ENCODE peak calls at places on chromosomes 4 and X, in ten cellular contexts. M is HCT116, O is Peyer's patch, P is breast epithelium, G is tibial nerve, C is esophagus squamous epithelium, D is uterus, R is body of pancreas, X is heart left ventricle, A is H54. H is an unnamed sample.

GRCh38 chr4:78653655-78654054 is 102.1 kb downstream of the ANXA3 start:
- DNase-seq in P (no peak), D (no peak), M (no peak), R (no peak), O (no peak), X (no peak), G (no peak), C (no peak), A (no peak), H (no peak)

GRCh38 chrX:68867458-68868166 is 38.8 kb downstream of the EFNB1 start:
- DNase-seq in R (no peak), D (no peak), A (no peak), M (no peak), X (no peak), P (no peak), O (peak; percentile 62), C (no peak), G (no peak), H (peak; percentile 59)

GRCh38 chr4:30103455-30103854 is 616.7 kb upstream of the PCDH7 start:
- DNase-seq in M (no peak), X (no peak), O (no peak), C (no peak), G (no peak), D (no peak), A (no peak), R (no peak), P (no peak), H (no peak)

GRCh38 chr4:3369781-3370660 is 71.7 kb upstream of the HGFAC start:
- DNase-seq in C (no peak), P (no peak), M (no peak), O (no peak), D (peak; percentile 51), A (peak; percentile 57), R (peak; percentile 61), G (no peak), X (no peak), H (peak; percentile 49)

GRCh38 chr4:76473186-76473585 is 38.2 kb downstream of the SHROOM3 start:
- DNase-seq in A (no peak), P (no peak), O (no peak), M (no peak), C (no peak), G (no peak), X (no peak), D (no peak), R (no peak), H (no peak)

GRCh38 chr4:165605811-165606210 is 227.0 kb downstream of the CPE start:
- DNase-seq in R (no peak), O (no peak), A (no peak), M (no peak), C (no peak), D (no peak), G (no peak), P (no peak), X (no peak), H (no peak)

GRCh38 chr4:119299221-119300071 is 22.5 kb downstream of the FABP2 start:
- DNase-seq in R (no peak), G (no peak), C (no peak), P (no peak), X (no peak), O (no peak), M (no peak), D (no peak), A (no peak), H (no peak)

GRCh38 chr4:81003549-81004240 is 26.8 kb upstream of the BMP3 start:
- DNase-seq in G (no peak), P (no peak), X (no peak), M (no peak), A (no peak), D (no peak), R (no peak), O (no peak), C (no peak), H (no peak)

GRCh38 chr4:2408401-2408958 is 10.0 kb downstream of the ZFYVE28 start:
- DNase-seq in X (peak; percentile 58), D (no peak), C (no peak), M (no peak), A (peak; percentile 45), G (no peak), O (peak; percentile 61), P (no peak), R (no peak), H (no peak)

GRCh38 chr4:184345573-184345922 is 127.9 kb upstream of the ENPP6 start:
- DNase-seq in O (no peak), R (peak; percentile 61), P (no peak), X (peak; percentile 74), G (peak; percentile 21), D (no peak), A (no peak), M (no peak), C (no peak), H (peak; percentile 91)

GRCh38 chr4:184349283-184350039 is 124.9 kb downstream of the IRF2 start:
- DNase-seq in D (no peak), R (peak; percentile 60), M (no peak), X (no peak), O (peak; percentile 61), P (no peak), G (no peak), A (no peak), C (no peak), H (peak; percentile 64)

GRCh38 chr4:184348311-184349233 is 125.8 kb downstream of the IRF2 start:
- DNase-seq in A (no peak), G (no peak), D (peak; percentile 41), P (no peak), O (peak; percentile 81), R (peak; percentile 93), C (no peak), X (no peak), M (no peak), H (peak; percentile 95)

GRCh38 chr4:184344899-184345572 is 127.4 kb upstream of the ENPP6 start:
- DNase-seq in A (no peak), G (no peak), D (no peak), M (no peak), P (no peak), O (no peak), C (no peak), R (no peak), X (no peak), H (peak; percentile 73)

GRCh38 chr4:184347251-184348239 is 126.8 kb downstream of the IRF2 start:
- DNase-seq in P (peak; percentile 30), R (peak; percentile 85), M (no peak), G (peak; percentile 49), O (peak; percentile 58), A (no peak), C (no peak), X (peak; percentile 62), D (no peak), H (peak; percentile 77)
- TF ChIP-seq POLR2A in P (no peak), R (no peak), M (no peak), G (no peak), O (peak; percentile 52), A (no peak), C (no peak), X (no peak), D (peak; percentile 24), H (no peak)

GRCh38 chrX:72238721-72239475 is at the start of gene ERCC6L:
- DNase-seq in O (peak; percentile 89), A (peak; percentile 85), G (peak; percentile 65), M (peak; percentile 69), D (peak; percentile 86), C (peak; percentile 25), X (peak; percentile 93), R (peak; percentile 89), P (peak; percentile 69), H (peak; percentile 88)
- TF ChIP-seq POLR2A in O (no peak), A (peak; percentile 85), G (peak; percentile 15), M (peak; percentile 93), D (peak; percentile 41), C (no peak), X (no peak), R (peak; percentile 31), P (no peak), H (peak; percentile 64)

GRCh38 chrX:48913605-48914366 is 2.3 kb upstream of the SLC35A2 start:
- DNase-seq in C (no peak), O (no peak), X (no peak), P (no peak), D (no peak), M (no peak), G (no peak), R (no peak), A (no peak), H (no peak)
- TF ChIP-seq POLR2A in C (no peak), O (no peak), X (no peak), P (no peak), D (no peak), M (no peak), G (no peak), R (no peak), A (no peak), H (no peak)

GRCh38 chrX:71095971-71096701 is 485 bp downstream of the FOXO4 start:
- DNase-seq in G (peak; percentile 53), M (peak; percentile 21), C (no peak), P (no peak), A (peak; percentile 34), D (no peak), R (no peak), O (peak; percentile 51), X (no peak), H (no peak)
- TF ChIP-seq POLR2A in G (peak; percentile 47), M (no peak), C (no peak), P (no peak), A (no peak), D (no peak), R (no peak), O (no peak), X (no peak), H (peak; percentile 68)

DNA sequence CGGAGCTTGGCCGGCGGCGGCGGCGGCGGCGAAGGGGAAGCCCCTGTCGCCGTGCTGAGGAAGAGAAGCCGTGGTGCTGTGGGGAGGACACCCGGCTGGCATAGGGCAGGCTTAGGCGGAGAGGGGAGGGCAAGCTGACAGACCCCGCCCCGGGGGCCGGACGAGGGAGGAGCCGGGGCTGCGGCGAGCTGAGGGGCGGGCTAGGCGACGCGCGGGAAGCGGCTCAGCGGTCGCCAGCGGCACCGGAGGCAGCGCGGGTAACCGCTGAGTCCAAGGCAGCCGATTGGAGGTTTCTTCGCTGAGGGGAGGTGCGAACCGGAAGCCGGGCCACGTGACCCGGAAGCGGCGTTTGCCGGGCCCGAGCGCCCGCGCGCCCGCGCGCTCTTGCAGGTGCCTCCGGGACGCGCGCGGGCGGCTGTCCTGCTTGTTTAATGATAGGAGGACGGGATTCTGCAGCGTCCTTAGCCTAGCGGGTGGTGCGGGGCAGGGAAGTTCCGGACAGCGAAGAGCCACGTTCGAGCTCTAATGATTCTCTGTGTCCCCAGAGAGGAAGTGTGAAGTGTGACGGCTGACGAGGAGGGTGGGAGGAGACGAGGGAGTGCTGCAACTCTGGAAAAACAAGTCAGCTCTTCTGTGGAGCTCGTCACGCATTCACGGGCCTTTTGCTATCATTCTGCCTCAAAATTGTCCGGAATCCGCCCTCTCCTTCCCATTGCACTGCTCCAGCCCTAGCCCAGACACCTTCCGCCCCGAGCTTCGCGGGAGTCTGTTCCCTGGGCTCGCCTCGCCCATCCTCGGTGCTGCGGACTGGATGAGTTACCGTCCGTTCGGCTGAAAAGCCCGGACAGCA is at the start of gene AP1S2:
- DNase-seq in P (peak; percentile 93), C (peak; percentile 79), R (peak; percentile 92), X (peak; percentile 96), O (peak; percentile 93), A (peak; percentile 27), M (peak; percentile 78), D (peak; percentile 95), G (peak; percentile 74), H (peak; percentile 95)
- TF ChIP-seq POLR2A in P (peak; percentile 44), C (no peak), R (peak; percentile 48), X (no peak), O (peak; percentile 70), A (peak; percentile 50), M (no peak), D (peak; percentile 60), G (peak; percentile 84), H (peak; percentile 76)

GRCh38 chr4:182917182-182918043 is at the start of gene DCTD:
- DNase-seq in C (peak; percentile 26), A (peak; percentile 30), R (peak; percentile 81), O (peak; percentile 86), G (peak; percentile 63), P (peak; percentile 40), X (peak; percentile 91), D (peak; percentile 76), M (no peak), H (peak; percentile 74)
- TF ChIP-seq POLR2A in C (no peak), A (peak; percentile 64), R (peak; percentile 50), O (peak; percentile 38), G (peak; percentile 34), P (no peak), X (no peak), D (no peak), M (peak; percentile 49), H (no peak)